ENCODE peak calls at places on chromosomes 11 and 22, in ten cellular contexts. U, I, M, H, X, Y, V, C, K and T are unnamed samples.

GRCh38 chr11:6319001-6319878 is 1.1 kb downstream of the CAVIN3 start:
- DNase-seq in U (peak), Y (peak), K (peak), H (peak), C (no peak), V (no peak), X (peak), M (peak), I (peak), T (peak)

GRCh38 chr11:112520293-112520692 is 259.6 kb upstream of the PLET1 start:
- DNase-seq in V (peak), M (no peak), Y (no peak), I (no peak), K (no peak), C (no peak), X (no peak), U (no peak), H (no peak), T (no peak)

GRCh38 chr11:12993626-12994025 is 15.5 kb upstream of the RASSF10 start:
- DNase-seq in K (no peak), Y (no peak), U (no peak), X (no peak), V (no peak), C (no peak), H (no peak), I (no peak), M (no peak), T (no peak)

GRCh38 chr11:877565-877964 is 33.0 kb downstream of the CHID1 start:
- DNase-seq in K (no peak), M (no peak), V (peak), X (no peak), U (peak), C (no peak), H (no peak), I (no peak), Y (peak), T (no peak)

GRCh38 chr11:3837793-3838192 is 3.0 kb downstream of the RHOG start:
- DNase-seq in Y (no peak), U (no peak), K (peak), X (no peak), H (no peak), V (peak), C (no peak), M (peak), I (peak), T (peak)

GRCh38 chr11:45333506-45333971 is 47.4 kb upstream of the SYT13 start:
- DNase-seq in H (no peak), Y (peak), M (peak), U (no peak), K (peak), X (peak), C (no peak), I (peak), V (peak), T (no peak)

GRCh38 chr11:57073121-57073520 is 84.4 kb downstream of the OR5AK2 start:
- DNase-seq in V (no peak), U (no peak), X (peak), I (no peak), C (no peak), Y (no peak), K (peak), H (no peak), M (no peak), T (no peak)

GRCh38 chr11:70169136-70169535 is 34.0 kb upstream of the FADD start:
- DNase-seq in X (no peak), V (no peak), H (no peak), U (no peak), C (no peak), Y (no peak), K (no peak), I (no peak), M (no peak), T (no peak)

GRCh38 chr11:13551834-13552233 is 56.0 kb upstream of the PTH start:
- DNase-seq in U (no peak), V (no peak), I (no peak), C (no peak), M (no peak), X (no peak), H (no peak), K (no peak), Y (no peak), T (no peak)

GRCh38 chr11:69101100-69101791 is 52.5 kb downstream of the TPCN2 start:
- DNase-seq in K (peak), M (peak), V (peak), H (peak), U (peak), C (peak), I (peak), X (peak), Y (peak), T (peak)

GRCh38 chr11:15841898-15842297 is 514.4 kb downstream of the SOX6 start:
- DNase-seq in I (no peak), C (no peak), H (no peak), U (no peak), K (no peak), Y (no peak), V (no peak), M (peak), X (no peak), T (no peak)

GRCh38 chr11:47186076-47186936 is at the start of gene PACSIN3:
- DNase-seq in U (peak), H (peak), K (peak), C (no peak), V (peak), M (peak), I (peak), Y (peak), X (peak), T (peak)

GRCh38 chr22:27420817-27421361 is 380.7 kb downstream of the MN1 start:
- DNase-seq in U (no peak), Y (no peak), K (peak), I (peak), V (no peak), C (no peak), M (peak), H (peak), X (peak), T (no peak)

GRCh38 chr11:132519226-132519860 is 1013.0 kb downstream of the OPCML start:
- DNase-seq in X (peak), K (no peak), U (no peak), C (no peak), M (no peak), H (no peak), Y (no peak), V (no peak), I (no peak), T (no peak)

GRCh38 chr11:59668188-59668949 is 468 bp downstream of the PATL1 start:
- DNase-seq in M (peak), C (peak), H (peak), I (peak), X (peak), Y (peak), K (peak), V (peak), U (peak), T (peak)

GRCh38 chr22:34427436-34427835 is 507.2 kb upstream of the LARGE1 start:
- DNase-seq in H (no peak), Y (no peak), C (no peak), K (no peak), M (no peak), X (no peak), I (no peak), V (no peak), U (no peak), T (no peak)

GRCh38 chr11:8784936-8785335 is 102.3 kb downstream of the RPL27A start:
- DNase-seq in K (no peak), H (no peak), M (no peak), I (no peak), U (no peak), V (no peak), C (no peak), Y (no peak), X (no peak), T (no peak)

GRCh38 chr11:94329501-94329900 is 25.1 kb downstream of the IZUMO1R start:
- DNase-seq in Y (no peak), X (no peak), H (no peak), I (no peak), M (no peak), U (no peak), K (no peak), C (no peak), V (no peak), T (no peak)

GRCh38 chr11:11748706-11749365 is 92.9 kb upstream of the USP47 start:
- DNase-seq in I (no peak), K (no peak), Y (no peak), C (no peak), U (no peak), V (no peak), H (no peak), M (no peak), X (peak), T (no peak)

GRCh38 chr11:58675344-58676155 is 53.1 kb downstream of the CNTF start:
- DNase-seq in I (peak), C (peak), U (peak), X (peak), K (peak), M (peak), Y (peak), V (peak), H (peak), T (peak)

GRCh38 chr11:2582436-2582931 is 117.3 kb downstream of the KCNQ1OT1 start:
- DNase-seq in C (peak), M (no peak), K (no peak), H (peak), I (peak), U (no peak), X (no peak), Y (peak), V (no peak), T (no peak)

GRCh38 chr11:4495487-4495886 is 13.0 kb downstream of the OR52K1 start:
- DNase-seq in X (no peak), I (no peak), Y (no peak), V (no peak), K (peak), M (no peak), H (no peak), U (no peak), C (no peak), T (no peak)

DNA sequence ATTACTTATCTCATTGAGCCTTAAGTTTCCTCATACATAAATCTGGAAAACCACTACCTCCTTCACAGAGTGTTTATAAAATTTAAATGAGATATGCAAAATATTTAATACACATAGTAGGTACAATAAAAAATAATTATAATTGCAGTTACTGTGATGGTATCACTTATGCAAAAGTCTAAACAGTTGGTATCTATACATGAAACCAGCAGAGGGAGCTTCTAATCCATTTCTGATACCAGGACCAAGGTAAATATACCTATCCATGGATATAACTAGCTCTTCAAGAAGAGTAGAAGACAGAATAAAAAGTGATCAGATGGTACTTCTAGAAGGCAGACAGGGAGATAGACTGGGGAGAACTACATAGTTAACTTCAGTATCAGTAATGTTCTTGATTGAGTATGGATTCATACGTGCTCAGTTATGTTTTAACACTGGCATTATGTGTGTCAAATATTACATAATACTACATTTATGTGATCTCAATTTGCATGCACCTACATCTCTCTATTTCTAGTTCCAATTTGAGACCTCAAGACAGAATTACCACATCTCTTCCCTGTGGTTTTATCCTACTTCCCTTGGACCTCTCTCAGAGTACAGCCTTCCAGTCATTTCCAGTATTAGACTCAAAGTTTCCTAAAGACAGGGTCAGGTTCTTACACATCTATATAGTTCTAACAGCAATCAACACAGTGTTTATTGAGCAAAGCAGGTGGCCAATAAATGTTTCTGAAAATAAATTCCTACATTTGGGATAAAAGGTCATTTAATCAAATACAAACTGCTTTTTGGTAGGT is 13.7 kb upstream of the TSG101 start:
- DNase-seq in Y (no peak), U (no peak), V (peak), X (peak), C (no peak), M (no peak), I (no peak), K (peak), H (no peak), T (peak)
- TF ChIP-seq CTCF in Y (peak), U (peak), V (peak), X (peak), C (peak), M (peak), I (peak), K (peak), H (peak), T (peak)

DNA sequence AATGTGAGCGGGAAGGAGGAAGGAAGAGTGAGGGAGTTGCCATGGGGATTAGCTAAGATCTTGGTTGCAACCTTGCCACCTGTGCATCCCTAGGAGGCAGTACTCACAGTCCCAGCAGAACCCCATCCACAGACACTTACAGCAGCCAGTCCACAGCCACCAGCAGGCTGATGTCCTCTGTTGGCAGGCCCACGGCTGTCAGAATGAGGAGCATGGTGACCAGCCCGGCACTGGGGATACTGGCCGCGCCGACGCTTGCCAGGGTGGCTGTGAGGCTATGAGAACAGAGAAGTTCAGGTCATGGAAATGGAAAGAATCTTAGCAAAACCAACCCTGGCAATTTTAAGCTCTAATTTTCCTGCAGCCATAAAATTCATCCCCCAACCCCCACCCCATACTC is 138.6 kb downstream of the SLC1A2 start:
- DNase-seq in I (no peak), U (no peak), X (no peak), V (no peak), C (no peak), H (peak), M (no peak), Y (no peak), K (no peak), T (no peak)
- TF ChIP-seq CTCF in I (no peak), U (no peak), X (no peak), V (no peak), C (no peak), H (no peak), M (no peak), Y (no peak), K (no peak), T (no peak)

DNA sequence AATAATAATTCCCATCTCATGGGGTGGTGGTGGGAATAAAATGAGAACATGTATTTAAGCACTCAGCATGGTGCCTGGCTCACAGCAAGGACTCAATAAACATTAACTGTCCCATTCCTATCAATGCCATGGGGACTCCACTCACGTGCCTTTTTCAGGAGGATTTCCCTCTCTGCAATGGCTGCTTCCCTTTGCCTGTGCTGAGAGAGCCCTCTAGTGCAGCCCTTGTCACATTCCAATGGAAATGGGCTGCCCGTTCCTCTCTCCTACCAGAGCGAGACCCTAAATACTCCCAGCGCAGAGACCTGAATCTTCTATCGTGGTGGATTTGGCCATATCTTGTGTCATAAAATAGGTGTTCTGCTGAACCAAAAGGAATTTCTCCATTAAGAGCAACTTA is 621.5 kb upstream of the B3GAT1 start:
- DNase-seq in U (peak), M (no peak), I (no peak), X (peak), V (no peak), K (no peak), Y (peak), H (no peak), C (no peak), T (no peak)
- TF ChIP-seq CTCF in U (peak), M (no peak), I (no peak), X (peak), V (no peak), K (no peak), Y (peak), H (no peak), C (peak), T (no peak)

GRCh38 chr11:134939905-134940304 is 527.9 kb upstream of the B3GAT1 start:
- DNase-seq in U (peak), V (no peak), C (no peak), I (no peak), X (no peak), K (no peak), M (no peak), Y (no peak), H (no peak), T (no peak)
- TF ChIP-seq CTCF in U (peak), V (no peak), C (no peak), I (no peak), X (no peak), K (no peak), M (no peak), Y (peak), H (no peak), T (no peak)

GRCh38 chr11:116927163-116927772 is 89.8 kb upstream of the APOA1 start:
- DNase-seq in K (no peak), I (no peak), C (no peak), X (no peak), H (no peak), V (peak), M (peak), Y (no peak), U (no peak), T (no peak)
- TF ChIP-seq CTCF in K (peak), I (peak), C (peak), X (peak), H (no peak), V (peak), M (peak), Y (peak), U (peak), T (peak)

GRCh38 chr22:50267591-50268390 is 2.4 kb downstream of the MAPK11 start:
- DNase-seq in V (peak), U (no peak), M (peak), X (peak), H (no peak), I (peak), Y (peak), C (no peak), K (peak), T (peak)
- TF ChIP-seq CTCF in V (peak), U (no peak), M (no peak), X (peak), H (peak), I (no peak), Y (peak), C (no peak), K (peak), T (peak)

GRCh38 chr22:22752199-22752555 is 107.8 kb downstream of the GGTLC2 start:
- DNase-seq in K (no peak), M (no peak), I (no peak), U (no peak), C (no peak), Y (no peak), X (no peak), H (no peak), V (no peak), T (no peak)

GRCh38 chr22:22751043-22751603 is 106.7 kb downstream of the GGTLC2 start:
- DNase-seq in K (no peak), C (no peak), M (no peak), U (no peak), I (no peak), H (no peak), X (no peak), V (no peak), Y (no peak), T (no peak)

GRCh38 chr22:22753526-22754267 is 109.3 kb downstream of the GGTLC2 start:
- DNase-seq in H (peak), U (peak), M (peak), K (peak), V (peak), C (no peak), I (peak), X (peak), Y (peak), T (peak)

GRCh38 chr22:22754268-22754657 is 109.8 kb downstream of the GGTLC2 start:
- DNase-seq in M (no peak), X (no peak), I (no peak), H (no peak), K (no peak), C (no peak), V (no peak), U (no peak), Y (no peak), T (no peak)

GRCh38 chr22:22752556-22753477 is 108.4 kb downstream of the GGTLC2 start:
- DNase-seq in V (no peak), M (no peak), C (no peak), K (peak), Y (no peak), H (peak), U (no peak), X (no peak), I (no peak), T (no peak)
- TF ChIP-seq CTCF in V (no peak), M (no peak), C (no peak), K (no peak), Y (no peak), H (no peak), U (no peak), X (no peak), I (no peak), T (no peak)

GRCh38 chr11:66133216-66133775 is 63.2 kb downstream of the PACS1 start:
- DNase-seq in I (no peak), X (no peak), M (no peak), U (no peak), Y (no peak), V (no peak), H (no peak), C (no peak), K (no peak), T (no peak)
- TF ChIP-seq CTCF in I (no peak), X (no peak), M (no peak), U (no peak), Y (no peak), V (no peak), H (no peak), C (no peak), K (no peak), T (no peak)

DNA sequence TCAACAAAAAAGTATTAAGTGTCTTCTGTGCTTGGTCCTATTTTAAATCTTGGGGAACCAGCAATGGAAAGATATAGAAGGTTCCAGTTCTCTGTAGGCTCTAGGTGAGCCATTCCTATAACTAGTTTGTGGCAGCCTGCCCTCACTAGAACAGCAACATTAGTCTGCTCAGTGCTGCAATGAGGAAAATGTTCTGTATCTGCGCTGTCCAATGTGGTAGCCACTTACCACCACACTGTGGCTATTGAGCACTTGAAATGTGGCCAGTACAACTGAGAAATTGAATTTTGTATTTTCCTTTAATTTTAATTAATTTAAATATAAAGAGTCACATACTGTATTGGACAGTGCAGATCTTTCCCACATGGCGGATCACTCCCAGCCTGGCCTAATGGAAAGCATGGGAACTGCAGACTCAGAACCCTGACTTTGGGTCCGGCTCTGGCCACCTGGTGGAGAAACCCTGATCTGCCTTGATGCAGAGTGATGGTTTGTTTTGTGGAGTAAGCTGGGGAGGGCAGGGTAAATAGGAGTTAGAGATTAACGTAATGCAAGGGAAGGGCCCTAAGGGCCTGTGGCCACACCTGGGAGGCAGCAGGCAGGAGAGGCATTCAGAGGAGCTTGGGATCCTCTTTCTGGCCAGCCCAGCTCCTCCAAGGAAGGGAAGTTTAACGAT is 101.0 kb downstream of the ME3 start:
- DNase-seq in K (no peak), H (no peak), Y (peak), I (no peak), V (no peak), M (peak), U (peak), C (no peak), X (no peak), T (no peak)
- TF ChIP-seq CTCF in K (peak), H (peak), Y (peak), I (no peak), V (peak), M (peak), U (peak), C (no peak), X (peak), T (no peak)

GRCh38 chr11:27909386-27909785 is 198.6 kb downstream of the KIF18A start:
- DNase-seq in M (no peak), C (no peak), U (no peak), Y (no peak), H (no peak), V (no peak), I (no peak), X (no peak), K (no peak), T (no peak)
- TF ChIP-seq CTCF in M (no peak), C (no peak), U (no peak), Y (no peak), H (no peak), V (no peak), I (no peak), X (no peak), K (no peak), T (no peak)